ENCODE peak calls at places on chromosome 11, in ten cellular contexts. F is CD4-positive, CD25-positive, alpha-beta regulatory T cell; O is GM23248; Z is PC-9; R is HAP-1; P is CD4-positive, alpha-beta memory T cell; G is fibroblast of lung; Y is A549; S is mesenchymal stem cell; T is CD8-positive, alpha-beta memory T cell. K is an unnamed sample. For H3K4me1, the result is how much of the 10 kb centered on the place peaks cover.

GRCh38 chr11:93740802-93741093 is 547 bp downstream of the TAF1D start:
- DNase-seq in F (no peak), O (peak), Z (peak), R (peak), P (peak), G (peak), Y (peak), S (peak), T (no peak), K (peak)

GRCh38 chr11:30143098-30143705 is 87.6 kb upstream of the FSHB start:
- DNase-seq in F (no peak), O (peak), Z (peak), R (peak), P (peak), G (peak), Y (peak), S (peak), T (peak), K (peak)

GRCh38 chr11:99260696-99261095 is 239.9 kb downstream of the CNTN5 start:
- DNase-seq in F (no peak), O (no peak), Z (no peak), R (no peak), P (no peak), G (peak), Y (peak), S (peak), T (no peak), K (no peak)

GRCh38 chr11:78336877-78337553 is 80.6 kb downstream of the GAB2 start:
- DNase-seq in F (no peak), O (no peak), Z (no peak), R (no peak), P (no peak), G (no peak), Y (no peak), S (no peak), T (no peak), K (no peak)

GRCh38 chr11:115778928-115779650 is 274.9 kb upstream of the CADM1 start:
- DNase-seq in F (no peak), O (no peak), Z (no peak), R (no peak), P (no peak), G (peak), Y (no peak), S (no peak), T (no peak), K (no peak)

GRCh38 chr11:8257003-8257664 is 6.5 kb downstream of the LMO1 start:
- DNase-seq in F (no peak), O (no peak), Z (no peak), R (no peak), P (no peak), G (no peak), Y (no peak), S (no peak), T (no peak), K (no peak)

GRCh38 chr11:94325681-94326080 is 21.3 kb downstream of the IZUMO1R start:
- DNase-seq in F (peak), O (peak), Z (no peak), R (peak), P (peak), G (no peak), Y (peak), S (no peak), T (peak), K (peak)

GRCh38 chr11:119706887-119707286 is 22.1 kb downstream of the NECTIN1 start:
- DNase-seq in F (no peak), O (no peak), Z (no peak), R (no peak), P (no peak), G (no peak), Y (no peak), S (no peak), T (no peak), K (no peak)

GRCh38 chr11:86671386-86672006 is 920 bp downstream of the ME3 start:
- DNase-seq in F (no peak), O (peak), Z (peak), R (no peak), P (no peak), G (no peak), Y (peak), S (no peak), T (no peak), K (peak)

GRCh38 chr11:114291381-114291780 is 4.8 kb upstream of the NNMT start:
- DNase-seq in F (no peak), O (peak), Z (no peak), R (no peak), P (no peak), G (peak), Y (peak), S (peak), T (no peak), K (no peak)
- H3K4me3 ChIP-seq in F (no peak), O (peak), Z (no peak), R (no peak), P (no peak), G (peak), Y (peak), S (no peak), T (no peak), K (no peak)

DNA sequence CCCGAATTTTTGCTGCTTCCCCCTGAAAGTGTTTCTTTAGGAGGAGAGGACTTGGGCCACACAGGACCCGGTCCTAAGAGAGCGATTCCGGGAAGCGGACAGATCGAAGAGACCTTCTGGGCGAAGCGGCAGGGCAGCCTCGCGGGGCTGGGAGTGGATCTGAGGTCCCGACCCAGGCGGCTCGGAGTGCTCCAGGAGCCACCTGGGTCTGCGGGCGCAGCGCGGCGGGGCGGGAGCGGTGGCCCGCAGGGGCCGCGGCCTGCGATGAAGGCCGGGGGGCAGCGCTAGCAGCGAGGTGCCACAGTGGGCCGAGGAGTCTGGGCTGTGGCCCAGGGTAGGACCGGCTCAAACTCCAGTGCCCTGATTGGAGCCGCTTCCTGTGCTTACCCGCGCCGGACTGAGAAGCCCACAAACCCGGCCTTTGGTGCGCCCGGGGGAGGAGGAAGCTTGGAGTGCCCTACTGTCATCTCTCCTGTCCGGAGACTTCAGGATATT is 1.8 kb downstream of the PKNOX2 start:
- DNase-seq in F (no peak), O (peak), Z (no peak), R (no peak), P (peak), G (peak), Y (no peak), S (peak), T (no peak), K (no peak)
- H3K4me1 ChIP-seq in F (under half), O (under half), Z (under half), R (under half), P (under half), G (under half), Y (under half), S (under half), T (under half), K (half or more)

GRCh38 chr11:131041331-131042040 is 125.2 kb upstream of the SNX19 start:
- DNase-seq in F (no peak), O (peak), Z (peak), R (no peak), P (no peak), G (no peak), Y (no peak), S (no peak), T (no peak), K (no peak)

GRCh38 chr11:131042041-131042390 is 125.7 kb upstream of the SNX19 start:
- DNase-seq in F (no peak), O (peak), Z (no peak), R (no peak), P (no peak), G (no peak), Y (no peak), S (no peak), T (no peak), K (no peak)

GRCh38 chr11:131037873-131038272 is 121.6 kb upstream of the SNX19 start:
- DNase-seq in F (no peak), O (no peak), Z (no peak), R (no peak), P (no peak), G (no peak), Y (no peak), S (no peak), T (no peak), K (no peak)

GRCh38 chr11:131036544-131036943 is 120.3 kb upstream of the SNX19 start:
- DNase-seq in F (no peak), O (no peak), Z (no peak), R (no peak), P (no peak), G (no peak), Y (no peak), S (peak), T (no peak), K (no peak)

DNA sequence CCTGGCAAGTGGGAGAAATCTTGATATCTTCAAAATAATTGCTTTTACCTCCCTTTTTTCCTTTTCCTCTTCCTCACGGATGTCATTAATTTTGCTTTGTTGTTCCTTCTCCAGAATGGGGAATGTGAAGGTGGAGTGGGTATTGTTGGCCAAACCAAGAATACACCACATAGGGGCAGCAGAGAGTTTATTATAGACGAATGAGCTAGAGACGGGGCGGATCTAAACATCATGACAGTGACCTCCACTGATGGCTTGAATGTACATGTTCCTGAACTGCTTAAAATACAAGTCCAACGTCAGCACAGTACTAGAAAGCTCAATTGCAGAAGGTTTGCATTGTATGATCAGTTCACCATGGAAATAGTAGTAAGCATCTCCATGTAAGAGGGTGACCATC is 122.3 kb upstream of the SNX19 start:
- DNase-seq in F (no peak), O (peak), Z (no peak), R (no peak), P (no peak), G (peak), Y (peak), S (peak), T (no peak), K (peak)
- H3K4me3 ChIP-seq in F (no peak), O (no peak), Z (no peak), R (no peak), P (no peak), G (no peak), Y (no peak), S (no peak), T (no peak), K (no peak)

DNA sequence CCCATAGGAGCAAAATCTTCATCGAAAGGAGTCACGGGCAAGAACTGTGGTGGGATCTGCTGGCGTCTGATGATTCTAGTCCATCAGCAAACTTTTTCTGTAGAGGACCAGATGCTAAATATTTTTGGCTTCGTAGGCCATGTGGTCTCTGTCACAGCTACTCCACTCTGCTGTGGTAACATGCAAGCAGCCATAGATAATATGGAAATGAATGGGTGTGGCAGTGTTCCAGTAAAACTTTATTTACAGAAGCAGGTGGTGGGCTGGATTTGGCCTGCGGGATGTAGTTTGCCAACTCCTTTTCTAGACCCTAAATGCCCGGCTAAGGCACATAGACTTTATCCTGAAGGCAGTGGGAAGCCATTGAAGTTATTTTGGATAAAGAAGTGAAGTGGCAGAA is 32.9 kb downstream of the BMAL1 start:
- DNase-seq in F (no peak), O (no peak), Z (no peak), R (no peak), P (no peak), G (no peak), Y (no peak), S (peak), T (no peak), K (no peak)
- H3K4me1 ChIP-seq in F (under half), O (under half), Z (under half), R (under half), P (half or more), G (under half), Y (under half), S (under half), T (half or more), K (under half)

GRCh38 chr11:122205036-122205435 is 89.0 kb upstream of the BLID start:
- DNase-seq in F (no peak), O (peak), Z (no peak), R (no peak), P (no peak), G (peak), Y (no peak), S (no peak), T (no peak), K (no peak)

GRCh38 chr11:122202951-122203456 is 87.0 kb upstream of the BLID start:
- DNase-seq in F (no peak), O (peak), Z (peak), R (peak), P (no peak), G (peak), Y (peak), S (peak), T (peak), K (peak)

GRCh38 chr11:122201126-122201525 is 85.1 kb upstream of the BLID start:
- DNase-seq in F (no peak), O (no peak), Z (no peak), R (no peak), P (no peak), G (no peak), Y (no peak), S (no peak), T (no peak), K (no peak)

GRCh38 chr11:122204206-122204605 is 88.2 kb upstream of the BLID start:
- DNase-seq in F (no peak), O (peak), Z (no peak), R (no peak), P (no peak), G (peak), Y (no peak), S (no peak), T (no peak), K (no peak)

DNA sequence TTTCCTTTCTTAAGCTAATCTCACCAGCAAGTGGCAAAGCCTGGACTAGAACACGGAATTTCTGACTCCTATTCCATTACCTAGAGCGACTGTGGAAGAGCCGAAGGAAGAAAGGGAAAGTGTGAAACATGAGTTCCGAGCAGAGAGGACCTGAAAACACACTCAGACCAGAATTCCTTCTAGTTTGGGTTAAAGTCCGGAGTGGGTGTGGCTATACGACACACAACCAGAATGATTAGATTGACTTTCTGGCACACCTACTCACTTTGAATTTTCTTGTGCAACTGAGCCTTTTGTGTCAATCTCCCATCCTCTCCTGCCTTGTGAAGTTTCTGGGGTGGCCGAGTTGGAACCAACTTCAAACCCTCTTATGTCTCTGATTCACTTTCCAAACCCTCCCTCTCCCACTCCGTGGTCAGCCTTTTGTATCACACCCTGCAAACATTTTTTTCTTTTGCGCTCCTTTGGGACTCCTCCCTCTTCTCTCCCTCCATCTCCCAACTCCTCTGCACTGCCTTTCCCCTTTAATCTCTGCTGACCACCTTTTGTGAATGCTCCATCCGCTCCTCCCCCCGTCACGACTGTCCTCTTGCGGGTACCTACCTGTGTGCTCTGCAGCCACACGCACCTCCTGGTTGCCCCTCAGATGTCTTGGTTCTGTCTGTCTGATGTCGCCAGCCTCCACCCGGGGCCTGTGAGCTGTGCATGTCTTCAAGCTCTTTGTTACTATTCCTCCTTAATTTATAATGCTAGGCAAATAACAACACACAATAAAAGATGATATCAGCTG is 86.3 kb upstream of the BLID start:
- DNase-seq in F (no peak), O (peak), Z (no peak), R (no peak), P (no peak), G (peak), Y (peak), S (peak), T (no peak), K (peak)
- H3K4me3 ChIP-seq in F (no peak), O (peak), Z (no peak), R (no peak), P (no peak), G (peak), Y (peak), S (peak), T (no peak), K (peak)

GRCh38 chr11:64887234-64887756 is 8.9 kb upstream of the EHD1 start:
- DNase-seq in F (no peak), O (no peak), Z (no peak), R (peak), P (no peak), G (no peak), Y (no peak), S (no peak), T (no peak), K (no peak)
- H3K4me1 ChIP-seq in F (under half), O (under half), Z (under half), R (under half), P (under half), G (under half), Y (half or more), S (under half), T (under half), K (under half)

DNA sequence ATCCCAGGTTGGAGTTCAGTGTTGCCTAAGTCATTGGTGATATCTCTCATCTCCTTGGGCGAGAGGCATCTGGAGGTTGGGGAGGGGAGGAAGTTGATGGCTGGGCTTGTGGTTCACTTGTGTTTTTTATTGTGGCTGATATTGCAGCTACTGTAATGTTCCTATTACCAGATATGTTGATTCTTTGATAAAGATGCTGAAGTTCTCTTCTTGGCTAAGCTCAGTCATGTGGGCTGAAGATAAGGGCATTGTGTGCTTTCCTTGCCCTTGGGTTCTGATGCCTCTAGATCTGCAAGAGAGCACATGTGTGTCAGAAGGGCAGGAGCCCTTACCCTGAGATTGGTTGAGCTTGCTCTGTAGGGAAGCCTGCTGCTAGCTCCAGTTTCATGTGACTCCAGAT is 12.0 kb downstream of the STX3 start:
- DNase-seq in F (peak), O (no peak), Z (no peak), R (no peak), P (peak), G (peak), Y (no peak), S (no peak), T (peak), K (peak)
- H3K4me3 ChIP-seq in F (no peak), O (no peak), Z (no peak), R (no peak), P (no peak), G (no peak), Y (no peak), S (no peak), T (no peak), K (no peak)

DNA sequence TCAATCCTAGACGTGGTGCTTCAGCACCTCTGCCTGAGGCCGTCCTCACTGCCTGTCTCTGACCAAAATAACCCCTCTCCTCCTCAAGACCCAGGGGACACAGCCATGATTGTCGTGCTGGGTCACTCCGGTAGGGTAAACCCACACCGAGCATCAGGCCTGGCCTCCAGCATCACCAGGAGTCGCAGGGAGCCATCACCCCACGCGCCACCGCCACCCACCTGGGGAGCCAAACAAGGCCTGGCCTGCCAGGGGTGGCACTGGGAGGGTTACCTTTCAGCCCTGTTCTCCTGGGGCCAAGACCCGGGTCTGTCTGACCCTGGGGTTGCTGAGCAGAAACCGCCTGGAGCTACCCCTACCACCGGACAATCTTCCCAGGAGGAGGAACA is 39.3 kb upstream of the NNMT start:
- DNase-seq in F (no peak), O (no peak), Z (no peak), R (no peak), P (no peak), G (no peak), Y (no peak), S (no peak), T (no peak), K (no peak)
- H3K4me1 ChIP-seq in F (under half), O (under half), Z (under half), R (under half), P (under half), G (under half), Y (under half), S (under half), T (under half), K (under half)

GRCh38 chr11:62604460-62605130 is 2.9 kb upstream of the MTA2 start:
- DNase-seq in F (no peak), O (no peak), Z (no peak), R (no peak), P (no peak), G (no peak), Y (peak), S (peak), T (no peak), K (peak)
- H3K4me3 ChIP-seq in F (no peak), O (no peak), Z (no peak), R (no peak), P (no peak), G (no peak), Y (no peak), S (no peak), T (no peak), K (no peak)